ENCODE peak calls at places on chromosomes 6 and 20, in eight cellular contexts. W is uterus, K is neuronal stem cell, N is MM.1S, H is IMR-90, Y is fibroblast of lung, A is stomach, P is mesendoderm. Q is an unnamed sample. For H3K4me1, the result is how much of the 10 kb centered on the place peaks cover.

GRCh38 chr6:5215181-5215580 is 45.6 kb downstream of the LYRM4 start:
- DNase-seq in W (no peak), K (no peak), N (no peak), H (peak), Y (peak), A (no peak), P (no peak), Q (no peak)

GRCh38 chr6:68638225-68638900 is 3.3 kb downstream of the ADGRB3 start:
- DNase-seq in W (peak), K (peak), N (peak), H (peak), Y (peak), A (peak), P (no peak), Q (no peak)

GRCh38 chr20:25865715-25866656 is 169.3 kb upstream of the ZNF337 start:
- DNase-seq in W (peak), K (peak), N (peak), H (peak), Y (peak), A (peak), P (peak), Q (peak)

GRCh38 chr6:86820750-86821149 is 116.6 kb upstream of the HTR1E start:
- DNase-seq in W (no peak), K (no peak), N (no peak), H (no peak), Y (no peak), A (no peak), P (no peak), Q (no peak)

GRCh38 chr6:140475086-140475485 is 1100.6 kb upstream of the CITED2 start:
- DNase-seq in W (no peak), K (no peak), N (no peak), H (no peak), Y (peak), A (no peak), P (no peak), Q (no peak)

GRCh38 chr6:148367418-148368024 is 24.9 kb downstream of the SASH1 start:
- DNase-seq in W (peak), K (no peak), N (no peak), H (peak), Y (peak), A (no peak), P (peak), Q (no peak)

GRCh38 chr6:169847141-169847674 is 95.8 kb downstream of the ERMARD start:
- DNase-seq in W (no peak), K (no peak), N (no peak), H (no peak), Y (no peak), A (no peak), P (no peak), Q (no peak)

GRCh38 chr6:114747995-114748625 is 405.3 kb upstream of the HS3ST5 start:
- DNase-seq in W (no peak), K (peak), N (peak), H (peak), Y (peak), A (peak), P (peak), Q (peak)

GRCh38 chr20:41048475-41049242 is 20.0 kb downstream of the TOP1 start:
- DNase-seq in W (no peak), K (no peak), N (no peak), H (no peak), Y (no peak), A (no peak), P (peak), Q (no peak)

GRCh38 chr6:169530762-169531143 is 171.1 kb downstream of the WDR27 start:
- DNase-seq in W (no peak), K (no peak), N (no peak), H (no peak), Y (peak), A (no peak), P (no peak), Q (no peak)

GRCh38 chr6:166565084-166565651 is 21.3 kb downstream of the RAMACL start:
- DNase-seq in W (no peak), K (no peak), N (no peak), H (no peak), Y (no peak), A (no peak), P (no peak), Q (no peak)

GRCh38 chr20:50248104-50248631 is 57.5 kb downstream of the CEBPB start:
- DNase-seq in W (no peak), K (no peak), N (no peak), H (peak), Y (peak), A (peak), P (no peak), Q (no peak)

GRCh38 chr6:6980999-6981581 is 126.7 kb upstream of the RREB1 start:
- DNase-seq in W (no peak), K (no peak), N (no peak), H (no peak), Y (no peak), A (no peak), P (no peak), Q (no peak)

GRCh38 chr20:48448601-48449384 is 379.0 kb downstream of the PREX1 start:
- DNase-seq in W (no peak), K (no peak), N (no peak), H (no peak), Y (peak), A (no peak), P (no peak), Q (peak)

GRCh38 chr20:62736026-62736406 is 27.4 kb downstream of the NTSR1 start:
- DNase-seq in W (no peak), K (no peak), N (no peak), H (no peak), Y (no peak), A (no peak), P (no peak), Q (peak)

GRCh38 chr20:40274912-40275654 is 414.0 kb downstream of the MAFB start:
- DNase-seq in W (no peak), K (no peak), N (no peak), H (no peak), Y (no peak), A (no peak), P (no peak), Q (no peak)

GRCh38 chr6:138597336-138597735 is 98.0 kb upstream of the NHSL1 start:
- DNase-seq in W (no peak), K (no peak), N (no peak), H (peak), Y (peak), A (no peak), P (no peak), Q (no peak)

GRCh38 chr20:37907330-37907676 is 4.4 kb downstream of the VSTM2L start:
- DNase-seq in W (no peak), K (no peak), N (no peak), H (no peak), Y (no peak), A (no peak), P (no peak), Q (no peak)

GRCh38 chr6:168223150-168223549 is 96.4 kb downstream of the DACT2 start:
- DNase-seq in W (no peak), K (no peak), N (no peak), H (no peak), Y (no peak), A (no peak), P (no peak), Q (no peak)

GRCh38 chr20:34061695-34062094 is 50.3 kb downstream of the EIF2S2 start:
- DNase-seq in W (no peak), K (no peak), N (no peak), H (no peak), Y (no peak), A (no peak), P (no peak), Q (no peak)

GRCh38 chr20:62834967-62835730 is 18.3 kb downstream of the COL9A3 start:
- DNase-seq in W (no peak), K (no peak), N (no peak), H (no peak), Y (no peak), A (no peak), P (no peak), Q (peak)

GRCh38 chr6:43773981-43774775 is 4.2 kb downstream of the VEGFA start:
- DNase-seq in W (no peak), K (no peak), N (no peak), H (no peak), Y (no peak), A (no peak), P (no peak), Q (no peak)
- H3K4me1 ChIP-seq in W (under half), K (under half), N (under half), H (under half), Y (under half), A (half or more), P (under half), Q (under half)

GRCh38 chr6:15500078-15500740 is 162.6 kb downstream of the DTNBP1 start:
- DNase-seq in W (no peak), K (no peak), N (no peak), H (no peak), Y (no peak), A (no peak), P (no peak), Q (no peak)
- H3K4me1 ChIP-seq in W (under half), K (under half), N (under half), H (under half), Y (under half), A (under half), P (under half), Q (under half)

DNA sequence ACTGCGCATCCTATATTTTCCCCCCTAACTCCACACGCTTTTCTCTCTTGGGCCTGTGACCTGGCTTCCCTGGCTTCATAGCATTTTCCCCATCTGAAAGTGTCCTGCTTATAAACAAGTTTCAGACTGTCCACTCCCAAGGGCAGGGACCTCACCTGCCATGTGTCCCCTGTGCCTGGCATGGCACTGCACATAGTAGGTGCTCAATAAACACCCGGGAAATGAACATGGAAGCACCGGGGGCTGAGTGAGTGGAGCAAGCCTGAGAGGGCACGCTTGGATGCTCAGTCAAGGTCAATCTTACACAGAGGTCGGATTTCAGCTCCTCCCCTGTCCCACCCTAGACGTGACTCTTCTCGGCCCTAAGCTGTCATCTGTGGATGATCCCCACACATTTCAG is 96.9 kb downstream of the NFATC2 start:
- DNase-seq in W (no peak), K (no peak), N (no peak), H (no peak), Y (no peak), A (no peak), P (no peak), Q (no peak)
- H3K4me1 ChIP-seq in W (under half), K (under half), N (under half), H (under half), Y (under half), A (under half), P (under half), Q (under half)

DNA sequence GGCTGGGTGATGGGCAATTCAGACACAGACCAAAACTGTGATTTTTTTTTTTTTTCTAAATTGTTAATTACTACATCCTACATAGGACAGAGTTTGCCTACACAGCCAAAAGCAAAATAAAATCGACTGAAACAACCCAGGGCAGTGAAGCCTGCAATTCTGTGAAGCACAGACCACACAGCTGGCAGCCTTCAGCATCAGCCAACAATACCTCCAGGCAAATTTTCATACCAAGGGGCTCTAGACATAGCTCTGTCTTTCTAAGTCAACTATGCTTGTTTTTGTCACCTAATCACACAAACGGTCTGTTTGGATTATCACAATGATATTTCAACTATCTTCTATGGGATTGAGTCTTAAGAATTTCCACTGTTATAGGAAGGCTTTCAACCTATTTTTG is 17.6 kb downstream of the RMND1 start:
- DNase-seq in W (no peak), K (no peak), N (no peak), H (no peak), Y (no peak), A (no peak), P (no peak), Q (no peak)
- H3K4me1 ChIP-seq in W (under half), K (under half), N (under half), H (under half), Y (under half), A (under half), P (under half), Q (under half)

DNA sequence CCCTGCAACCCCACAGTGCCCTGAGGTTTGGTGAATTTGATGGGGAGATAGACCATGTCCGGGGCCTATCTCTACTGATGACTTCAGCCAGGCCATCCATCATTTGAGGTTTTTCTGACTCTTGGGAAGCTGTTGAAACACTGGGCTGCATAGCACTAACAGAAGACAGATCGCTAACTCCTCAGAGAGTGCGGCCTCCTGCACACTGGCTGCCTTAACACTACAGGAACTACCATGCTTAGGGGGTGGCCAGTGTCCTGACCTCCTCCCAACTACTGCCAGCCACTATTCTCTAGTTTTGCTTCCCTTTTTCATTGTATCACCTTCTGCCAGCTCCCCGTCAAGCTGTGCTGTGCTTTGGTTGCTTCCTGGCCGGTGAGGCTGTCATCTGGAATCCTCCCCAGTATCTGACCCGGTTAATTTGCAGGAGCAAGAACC is 57.1 kb upstream of the TRAF3IP2 start:
- DNase-seq in W (peak), K (no peak), N (no peak), H (peak), Y (peak), A (no peak), P (no peak), Q (no peak)
- H3K4me1 ChIP-seq in W (under half), K (under half), N (under half), H (under half), Y (under half), A (half or more), P (under half), Q (under half)

GRCh38 chr6:39061182-39061581 is 12.6 kb downstream of the GLP1R start:
- DNase-seq in W (no peak), K (no peak), N (no peak), H (no peak), Y (no peak), A (no peak), P (no peak), Q (no peak)

GRCh38 chr6:39061588-39061987 is 13.0 kb downstream of the GLP1R start:
- DNase-seq in W (no peak), K (no peak), N (no peak), H (no peak), Y (no peak), A (no peak), P (no peak), Q (no peak)

GRCh38 chr6:39062014-39062740 is 13.6 kb downstream of the GLP1R start:
- DNase-seq in W (no peak), K (no peak), N (no peak), H (no peak), Y (no peak), A (no peak), P (peak), Q (no peak)

GRCh38 chr6:39059496-39060310 is 11.1 kb downstream of the GLP1R start:
- DNase-seq in W (no peak), K (no peak), N (no peak), H (no peak), Y (no peak), A (no peak), P (no peak), Q (no peak)

DNA sequence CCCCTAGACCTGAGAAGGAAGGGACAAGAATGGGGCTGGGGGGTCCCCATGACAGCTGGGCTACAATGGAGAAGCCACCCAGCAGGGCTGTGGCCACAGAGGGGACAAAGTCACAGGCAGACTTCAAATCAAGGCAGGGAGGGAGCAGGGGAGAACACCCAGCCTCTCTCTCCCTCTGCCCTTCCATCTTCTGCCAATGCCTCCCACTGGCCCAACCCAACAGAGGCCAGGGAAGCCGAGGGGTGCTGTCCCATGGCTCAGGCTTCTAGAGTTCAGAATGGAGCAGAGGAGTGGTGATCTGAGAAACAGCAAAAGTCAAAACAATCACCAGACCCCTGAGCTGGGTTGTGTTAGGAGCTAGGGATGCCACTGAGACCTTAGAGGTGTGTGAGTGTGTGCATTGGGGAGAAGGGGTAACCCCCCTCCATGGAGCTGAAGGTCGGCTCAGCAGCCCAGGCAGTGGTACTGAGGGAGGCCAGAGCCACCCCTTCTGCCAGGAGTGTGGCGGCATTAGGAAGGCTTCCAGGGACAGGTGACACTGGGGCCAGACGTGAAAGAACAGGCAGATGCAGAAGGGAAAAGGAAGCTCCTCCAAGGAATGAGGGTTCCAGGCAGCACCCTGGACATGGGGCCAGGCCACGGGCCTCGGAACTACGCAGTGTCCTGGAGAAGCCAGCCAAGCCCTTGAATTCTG is 12.0 kb downstream of the GLP1R start:
- DNase-seq in W (no peak), K (no peak), N (no peak), H (no peak), Y (no peak), A (no peak), P (no peak), Q (no peak)
- H3K4me1 ChIP-seq in W (under half), K (under half), N (under half), H (under half), Y (under half), A (under half), P (under half), Q (under half)

DNA sequence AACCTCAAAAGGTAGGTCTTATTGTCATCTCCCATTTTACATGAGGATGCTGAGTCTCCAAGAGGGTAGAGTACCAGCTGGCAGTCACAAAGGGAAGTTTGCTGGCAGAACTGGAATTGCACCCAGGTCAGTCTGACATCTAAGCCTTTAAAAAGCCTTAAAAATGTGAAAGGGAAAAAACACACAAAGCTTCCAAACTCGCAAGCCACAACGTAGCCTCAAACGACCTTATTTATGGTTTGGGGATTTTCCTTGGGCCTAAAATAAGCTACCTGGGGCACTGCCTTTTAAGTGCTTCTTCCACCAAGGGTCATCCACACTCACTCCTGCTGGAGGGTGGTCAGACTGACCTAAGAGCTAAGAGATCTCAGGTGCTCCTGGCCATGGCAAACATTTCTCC is 2.1 kb downstream of the MBOAT1 start:
- DNase-seq in W (no peak), K (no peak), N (no peak), H (no peak), Y (no peak), A (no peak), P (no peak), Q (no peak)
- H3K4me1 ChIP-seq in W (under half), K (under half), N (under half), H (under half), Y (under half), A (half or more), P (under half), Q (under half)

DNA sequence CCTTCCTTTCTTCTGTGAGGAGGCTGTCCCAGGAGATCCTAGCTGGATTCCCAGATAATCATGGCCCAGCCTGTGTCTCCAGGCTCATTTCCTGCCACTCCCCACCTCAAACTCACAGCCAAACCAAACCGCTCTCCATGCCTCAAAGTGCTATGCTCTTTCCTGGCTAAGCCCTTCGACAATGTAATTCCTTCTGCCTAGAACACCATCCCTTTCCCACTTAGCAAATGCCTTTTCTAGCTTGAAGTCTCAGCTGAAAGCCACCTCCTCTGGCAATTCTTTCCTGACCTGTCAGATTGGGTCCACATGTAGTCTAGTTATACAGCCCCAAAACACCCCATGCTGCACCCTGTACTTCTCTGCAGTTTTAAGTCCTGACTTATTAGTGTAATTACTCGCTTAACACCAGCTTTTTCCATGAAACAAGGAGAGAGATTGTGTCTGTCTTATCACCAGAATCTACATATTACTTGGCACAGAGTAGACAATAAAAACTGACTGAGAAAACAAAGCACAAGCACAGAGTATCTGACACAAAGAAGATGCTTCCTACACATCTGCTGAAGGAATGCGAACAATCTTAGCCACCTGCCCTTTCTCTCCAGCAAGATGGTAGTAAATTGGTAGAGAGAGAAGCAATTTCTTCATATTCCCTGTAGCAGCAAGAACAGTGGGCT is 5.4 kb downstream of the TRIM26 start:
- DNase-seq in W (no peak), K (no peak), N (no peak), H (no peak), Y (peak), A (no peak), P (peak), Q (no peak)
- H3K4me1 ChIP-seq in W (under half), K (under half), N (under half), H (under half), Y (under half), A (half or more), P (under half), Q (under half)

DNA sequence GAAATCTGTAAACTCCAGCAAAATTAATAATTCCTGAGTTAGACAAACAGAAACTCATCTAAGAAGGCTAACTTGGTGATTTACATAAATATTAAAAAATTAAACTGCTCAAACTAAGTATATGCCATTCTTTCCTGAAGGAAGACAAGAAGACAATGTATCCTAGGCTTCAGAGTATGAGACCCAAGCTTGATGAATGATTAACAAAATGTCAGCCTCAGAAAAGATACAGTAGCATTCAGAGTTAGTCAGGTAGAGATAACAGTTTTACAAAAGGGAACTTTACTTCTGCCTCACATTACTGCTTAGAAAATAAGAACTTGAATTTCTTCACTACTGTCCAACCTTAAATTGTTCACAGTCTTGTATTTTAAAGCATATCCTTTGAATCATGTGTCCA is 12.0 kb downstream of the CSNK2A1 start:
- DNase-seq in W (no peak), K (no peak), N (no peak), H (no peak), Y (no peak), A (no peak), P (no peak), Q (no peak)
- H3K4me1 ChIP-seq in W (under half), K (under half), N (under half), H (under half), Y (under half), A (half or more), P (under half), Q (under half)

Q was measured in RWPE2.